ENCODE peak calls at places on chromosomes 7 and 10, in five cellular contexts. Q, I, R, K and M are unnamed samples.

GRCh38 chr10:110897184-110897583 is 21.8 kb downstream of the BBIP1 start:
- DNase-seq in Q (no peak), R (no peak), I (no peak), K (no peak), M (no peak)

GRCh38 chr10:91210435-91210834 is 10.0 kb upstream of the PCGF5 start:
- DNase-seq in Q (no peak), I (peak; percentile 90), R (no peak), K (no peak), M (no peak)

GRCh38 chr7:85483205-85483604 is 296.3 kb upstream of the SEMA3D start:
- DNase-seq in K (no peak), I (no peak), Q (no peak), R (no peak), M (peak; percentile 87)

GRCh38 chr10:34815174-34816066 is at the start of gene PARD3:
- DNase-seq in I (no peak), Q (peak; percentile 42), K (peak; percentile 54), R (peak; percentile 91), M (peak; percentile 67)

GRCh38 chr7:138226001-138226476 is 149.8 kb downstream of the AKR1D1 start:
- DNase-seq in Q (no peak), I (no peak), R (peak; percentile 57), K (peak; percentile 14), M (peak; percentile 79)

GRCh38 chr10:102269017-102269416 is 23.7 kb downstream of the GBF1 start:
- DNase-seq in K (no peak), Q (no peak), I (no peak), R (no peak), M (no peak)

GRCh38 chr7:149454750-149455149 is 6.1 kb downstream of the ZNF777 start:
- DNase-seq in Q (no peak), I (no peak), R (no peak), K (no peak), M (no peak)

GRCh38 chr10:124665558-124665957 is 78.6 kb downstream of the FAM53B start:
- DNase-seq in I (no peak), Q (no peak), R (peak; percentile 30), K (no peak), M (no peak)

GRCh38 chr7:106646256-106646655 is 14.7 kb downstream of the CCDC71L start:
- DNase-seq in Q (peak; percentile 42), I (no peak), K (no peak), R (no peak), M (no peak)

GRCh38 chr7:155769701-155770100 is 42.6 kb downstream of the SHH start:
- DNase-seq in Q (no peak), K (no peak), I (no peak), R (no peak), M (no peak)

GRCh38 chr10:92995509-92995908 is 65.1 kb upstream of the CYP26C1 start:
- DNase-seq in R (no peak), I (no peak), K (no peak), Q (no peak), M (no peak)

GRCh38 chr10:132464256-132465192 is 67.5 kb downstream of the PWWP2B start:
- DNase-seq in R (no peak), K (no peak), I (no peak), Q (no peak), M (no peak)

GRCh38 chr7:17434841-17435692 is 136.6 kb downstream of the AHR start:
- DNase-seq in Q (peak; percentile 46), I (no peak), R (peak; percentile 5), K (no peak), M (no peak)

GRCh38 chr10:128537888-128538287 is 411.7 kb upstream of the MKI67 start:
- DNase-seq in R (no peak), Q (no peak), I (no peak), K (no peak), M (no peak)

GRCh38 chr7:30612658-30613265 is 18.1 kb downstream of the GARS1 start:
- DNase-seq in K (peak; percentile 17), I (no peak), R (no peak), Q (peak; percentile 65), M (no peak)

GRCh38 chr7:6367701-6368211 is 80.0 kb downstream of the DAGLB start:
- DNase-seq in R (peak; percentile 33), K (no peak), Q (peak; percentile 61), I (no peak), M (peak; percentile 40)

GRCh38 chr10:2920638-2921037 is 146.7 kb upstream of the PFKP start:
- DNase-seq in R (no peak), Q (no peak), I (no peak), K (no peak), M (no peak)

GRCh38 chr10:48658243-48658888 is 26.3 kb upstream of the WDFY4 start:
- DNase-seq in K (peak; percentile 61), Q (peak; percentile 39), R (peak; percentile 96), I (peak; percentile 80), M (peak; percentile 61)

GRCh38 chr10:114179148-114179547 is at the start of gene TDRD1:
- DNase-seq in K (no peak), R (no peak), Q (no peak), I (no peak), M (no peak)

GRCh38 chr7:142405122-142405765 is 147.4 kb upstream of the PRSS58 start:
- DNase-seq in R (no peak), I (no peak), Q (no peak), K (no peak), M (no peak)

GRCh38 chr7:131830681-131831080 is 274.3 kb upstream of the PODXL start:
- DNase-seq in K (no peak), Q (no peak), R (no peak), I (no peak), M (no peak)

GRCh38 chr7:218896-219580 is 26.7 kb downstream of the FAM20C start:
- DNase-seq in I (no peak), R (no peak), K (no peak), Q (no peak), M (no peak)

GRCh38 chr7:111528331-111528730 is 34.0 kb downstream of the IMMP2L start:
- DNase-seq in Q (no peak), I (peak; percentile 59), R (no peak), K (no peak), M (no peak)

GRCh38 chr7:46229409-46229808 is 308.3 kb upstream of the IGFBP3 start:
- DNase-seq in R (peak; percentile 76), I (no peak), K (no peak), Q (peak; percentile 78), M (peak; percentile 89)

GRCh38 chr10:33336606-33337334 is 2.3 kb upstream of the NRP1 start:
- DNase-seq in K (peak; percentile 66), I (no peak), Q (peak; percentile 44), R (peak; percentile 87), M (no peak)

GRCh38 chr10:50585921-50586739 is 37.6 kb downstream of the SGMS1 start:
- DNase-seq in Q (peak; percentile 60), K (peak; percentile 11), I (no peak), R (peak; percentile 92), M (peak; percentile 38)

GRCh38 chr7:36208406-36208805 is 55.4 kb downstream of the EEPD1 start:
- DNase-seq in K (no peak), Q (no peak), R (no peak), I (no peak), M (peak; percentile 54)

GRCh38 chr7:43290978-43291377 is 178.5 kb downstream of the HECW1 start:
- DNase-seq in R (no peak), Q (no peak), I (no peak), K (no peak), M (no peak)
- H4K20me1 ChIP-seq in R (no peaks in the 10 kb centered on the region), Q (no peaks in the 10 kb centered on the region), I (no peaks in the 10 kb centered on the region), K (no peaks in the 10 kb centered on the region), M (no peaks in the 10 kb centered on the region)

GRCh38 chr7:157684596-157685429 is 348.0 kb downstream of the DNAJB6 start:
- DNase-seq in R (no peak), K (no peak), Q (no peak), I (no peak), M (no peak)

GRCh38 chr7:157685430-157686284 is 348.9 kb downstream of the DNAJB6 start:
- DNase-seq in Q (no peak), I (no peak), K (no peak), R (no peak), M (no peak)

GRCh38 chr7:157683251-157684156 is 346.7 kb downstream of the DNAJB6 start:
- DNase-seq in I (no peak), R (no peak), Q (no peak), K (no peak), M (peak; percentile 8)

GRCh38 chr7:157682946-157683239 is 346.1 kb downstream of the DNAJB6 start:
- DNase-seq in R (no peak), Q (no peak), K (no peak), I (no peak), M (no peak)

GRCh38 chr7:157684157-157684595 is 347.4 kb downstream of the DNAJB6 start:
- DNase-seq in I (no peak), Q (no peak), K (no peak), R (no peak), M (no peak)
- H4K20me1 ChIP-seq in I (no peaks in the 10 kb centered on the region), Q (no peaks in the 10 kb centered on the region), K (no peaks in the 10 kb centered on the region), R (no peaks in the 10 kb centered on the region), M (no peaks in the 10 kb centered on the region)

GRCh38 chr7:100882769-100883526 is 6.6 kb downstream of the UFSP1 start:
- DNase-seq in I (no peak), K (no peak), Q (no peak), R (no peak), M (no peak)

GRCh38 chr7:100881136-100881535 is 6.2 kb downstream of the SRRT start:
- DNase-seq in Q (no peak), I (no peak), R (no peak), K (no peak), M (no peak)

GRCh38 chr7:100879685-100880261 is 4.9 kb downstream of the SRRT start:
- DNase-seq in K (no peak), I (no peak), Q (no peak), R (no peak), M (no peak)

GRCh38 chr7:100880645-100881044 is 5.7 kb downstream of the SRRT start:
- DNase-seq in Q (no peak), I (no peak), R (no peak), K (no peak), M (no peak)

DNA sequence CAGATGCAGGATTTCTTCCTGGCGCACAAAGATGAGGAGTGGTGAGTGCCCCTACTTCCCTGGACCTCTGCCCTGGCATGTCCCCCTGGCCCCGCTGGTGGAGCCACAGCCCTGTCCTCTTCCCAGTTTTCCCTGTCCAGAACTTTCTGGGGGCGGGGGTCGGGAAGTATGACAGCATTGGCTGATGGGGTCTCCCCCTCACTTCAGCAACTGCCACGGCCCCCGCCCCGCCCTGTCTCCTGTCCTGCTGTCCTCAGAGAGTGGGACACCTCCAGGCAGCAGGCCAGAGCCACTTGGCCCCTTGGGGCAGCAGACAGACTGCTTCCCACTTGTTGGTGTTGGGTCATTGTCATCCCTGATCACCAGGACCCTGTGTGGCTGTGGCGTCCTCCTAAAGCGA is 7.3 kb downstream of the SRRT start:
- DNase-seq in K (no peak), I (no peak), Q (no peak), R (no peak), M (no peak)
- H4K20me1 ChIP-seq in K (no peaks in the 10 kb centered on the region), I (peaks cover 19% of the 10 kb centered on the region), Q (no peaks in the 10 kb centered on the region), R (peaks cover 30% of the 10 kb centered on the region), M (no peaks in the 10 kb centered on the region)

GRCh38 chr7:99132922-99133321 is 11.0 kb downstream of the SMURF1 start:
- DNase-seq in Q (peak; percentile 32), K (no peak), I (no peak), R (peak; percentile 53), M (peak; percentile 52)

GRCh38 chr7:99135938-99136337 is 8.0 kb downstream of the SMURF1 start:
- DNase-seq in R (no peak), I (no peak), Q (no peak), K (no peak), M (no peak)

GRCh38 chr7:99131290-99131689 is 12.6 kb downstream of the SMURF1 start:
- DNase-seq in R (no peak), Q (no peak), K (no peak), I (no peak), M (no peak)

GRCh38 chr7:99137418-99138180 is 6.3 kb downstream of the SMURF1 start:
- DNase-seq in R (no peak), K (no peak), Q (peak; percentile 51), I (no peak), M (peak; percentile 69)

GRCh38 chr7:99133766-99134564 is 9.9 kb downstream of the SMURF1 start:
- DNase-seq in R (no peak), I (no peak), Q (peak; percentile 85), K (no peak), M (no peak)
- H4K20me1 ChIP-seq in R (peaks cover 80% of the 10 kb centered on the region), I (peaks cover 24% of the 10 kb centered on the region), Q (peaks cover 3% of the 10 kb centered on the region), K (peaks cover 36% of the 10 kb centered on the region), M (no peaks in the 10 kb centered on the region)